ENCODE peak calls at places on chromosomes 5 and 9, in five cellular contexts. One of them, this sample, is unnamed.

GRCh38 chr5:143898381-143898780 is 86.4 kb downstream of the HMHB1 start:
- DNase-seq in EH: no peak
- DNase-seq in activated CD8-positive, alpha-beta memory T cell treated with anti-CD3 and anti-CD28 coated beads, Interleukin-2, amount 50 U/mL, for 48 hours: no peak
- DNase-seq in Panc1: no peak
- DNase-seq in T-helper 22 cell: no peak
- DNase-seq in this sample: no peak

GRCh38 chr5:131230406-131230805 is 33.4 kb upstream of the CDC42SE2 start:
- DNase-seq in EH: peak; percentile 12
- DNase-seq in activated CD8-positive, alpha-beta memory T cell treated with anti-CD3 and anti-CD28 coated beads, Interleukin-2, amount 50 U/mL, for 48 hours: no peak
- DNase-seq in Panc1: no peak
- DNase-seq in T-helper 22 cell: no peak
- DNase-seq in this sample: no peak

GRCh38 chr5:96226941-96227552 is 206.0 kb downstream of the PCSK1 start:
- DNase-seq in EH: peak; percentile 98
- DNase-seq in activated CD8-positive, alpha-beta memory T cell treated with anti-CD3 and anti-CD28 coated beads, Interleukin-2, amount 50 U/mL, for 48 hours: no peak
- DNase-seq in Panc1: no peak
- DNase-seq in T-helper 22 cell: no peak
- DNase-seq in this sample: no peak

GRCh38 chr5:150175536-150175935 is 9.0 kb downstream of the CDX1 start:
- DNase-seq in EH: peak; percentile 65
- DNase-seq in activated CD8-positive, alpha-beta memory T cell treated with anti-CD3 and anti-CD28 coated beads, Interleukin-2, amount 50 U/mL, for 48 hours: no peak
- DNase-seq in Panc1: no peak
- DNase-seq in T-helper 22 cell: no peak
- DNase-seq in this sample: no peak

GRCh38 chr5:11387382-11387781 is 516.9 kb downstream of the CTNND2 start:
- DNase-seq in EH: no peak
- DNase-seq in activated CD8-positive, alpha-beta memory T cell treated with anti-CD3 and anti-CD28 coated beads, Interleukin-2, amount 50 U/mL, for 48 hours: no peak
- DNase-seq in Panc1: no peak
- DNase-seq in T-helper 22 cell: no peak
- DNase-seq in this sample: no peak

GRCh38 chr5:137291436-137291835 is 207.7 kb downstream of the SPOCK1 start:
- DNase-seq in EH: no peak
- DNase-seq in activated CD8-positive, alpha-beta memory T cell treated with anti-CD3 and anti-CD28 coated beads, Interleukin-2, amount 50 U/mL, for 48 hours: no peak
- DNase-seq in Panc1: no peak
- DNase-seq in T-helper 22 cell: no peak
- DNase-seq in this sample: no peak

GRCh38 chr9:31745468-31745867 is 639.0 kb upstream of the ACO1 start:
- DNase-seq in EH: no peak
- DNase-seq in activated CD8-positive, alpha-beta memory T cell treated with anti-CD3 and anti-CD28 coated beads, Interleukin-2, amount 50 U/mL, for 48 hours: no peak
- DNase-seq in Panc1: no peak
- DNase-seq in T-helper 22 cell: no peak
- DNase-seq in this sample: no peak

GRCh38 chr9:132919609-132920268 is 24.7 kb downstream of the TSC1 start:
- DNase-seq in EH: no peak
- DNase-seq in activated CD8-positive, alpha-beta memory T cell treated with anti-CD3 and anti-CD28 coated beads, Interleukin-2, amount 50 U/mL, for 48 hours: no peak
- DNase-seq in Panc1: no peak
- DNase-seq in T-helper 22 cell: no peak
- DNase-seq in this sample: no peak

GRCh38 chr5:167993771-167994170 is 297.7 kb upstream of the WWC1 start:
- DNase-seq in EH: no peak
- DNase-seq in activated CD8-positive, alpha-beta memory T cell treated with anti-CD3 and anti-CD28 coated beads, Interleukin-2, amount 50 U/mL, for 48 hours: no peak
- DNase-seq in Panc1: no peak
- DNase-seq in T-helper 22 cell: no peak
- DNase-seq in this sample: no peak

GRCh38 chr9:129131300-129132145 is 20.3 kb downstream of the PTPA start:
- DNase-seq in EH: peak; percentile 70
- DNase-seq in activated CD8-positive, alpha-beta memory T cell treated with anti-CD3 and anti-CD28 coated beads, Interleukin-2, amount 50 U/mL, for 48 hours: peak; percentile 94
- DNase-seq in Panc1: no peak
- DNase-seq in T-helper 22 cell: peak; percentile 61
- DNase-seq in this sample: no peak

GRCh38 chr5:142674438-142675210 is 11.3 kb downstream of the FGF1 start:
- DNase-seq in EH: peak; percentile 87
- DNase-seq in activated CD8-positive, alpha-beta memory T cell treated with anti-CD3 and anti-CD28 coated beads, Interleukin-2, amount 50 U/mL, for 48 hours: no peak
- DNase-seq in Panc1: no peak
- DNase-seq in T-helper 22 cell: no peak
- DNase-seq in this sample: no peak

GRCh38 chr9:134189475-134190231 is 25.3 kb upstream of the RNU6ATAC start:
- DNase-seq in EH: no peak
- DNase-seq in activated CD8-positive, alpha-beta memory T cell treated with anti-CD3 and anti-CD28 coated beads, Interleukin-2, amount 50 U/mL, for 48 hours: no peak
- DNase-seq in Panc1: no peak
- DNase-seq in T-helper 22 cell: no peak
- DNase-seq in this sample: no peak

GRCh38 chr9:16341176-16341575 is 529.3 kb downstream of the BNC2 start:
- DNase-seq in EH: peak; percentile 71
- DNase-seq in activated CD8-positive, alpha-beta memory T cell treated with anti-CD3 and anti-CD28 coated beads, Interleukin-2, amount 50 U/mL, for 48 hours: no peak
- DNase-seq in Panc1: no peak
- DNase-seq in T-helper 22 cell: no peak
- DNase-seq in this sample: no peak

GRCh38 chr9:99105152-99106043 is 485 bp downstream of the TGFBR1 start:
- DNase-seq in EH: peak; percentile 88
- DNase-seq in activated CD8-positive, alpha-beta memory T cell treated with anti-CD3 and anti-CD28 coated beads, Interleukin-2, amount 50 U/mL, for 48 hours: peak; percentile 74
- DNase-seq in Panc1: no peak
- DNase-seq in T-helper 22 cell: peak; percentile 30
- DNase-seq in this sample: peak; percentile 25

GRCh38 chr9:86942352-86943222 is 4.7 kb downstream of the GAS1 start:
- DNase-seq in EH: no peak
- DNase-seq in activated CD8-positive, alpha-beta memory T cell treated with anti-CD3 and anti-CD28 coated beads, Interleukin-2, amount 50 U/mL, for 48 hours: no peak
- DNase-seq in Panc1: no peak
- DNase-seq in T-helper 22 cell: no peak
- DNase-seq in this sample: no peak

GRCh38 chr5:172931001-172931536 is 28.2 kb upstream of the RPL26L1 start:
- DNase-seq in EH: peak; percentile 91
- DNase-seq in activated CD8-positive, alpha-beta memory T cell treated with anti-CD3 and anti-CD28 coated beads, Interleukin-2, amount 50 U/mL, for 48 hours: no peak
- DNase-seq in Panc1: no peak
- DNase-seq in T-helper 22 cell: no peak
- DNase-seq in this sample: peak; percentile 81

GRCh38 chr5:68484307-68485068 is 268.9 kb downstream of the PIK3R1 start:
- DNase-seq in EH: peak; percentile 92
- DNase-seq in activated CD8-positive, alpha-beta memory T cell treated with anti-CD3 and anti-CD28 coated beads, Interleukin-2, amount 50 U/mL, for 48 hours: no peak
- DNase-seq in Panc1: no peak
- DNase-seq in T-helper 22 cell: no peak
- DNase-seq in this sample: no peak

GRCh38 chr9:88852794-88853193 is 138.5 kb upstream of the S1PR3 start:
- DNase-seq in EH: peak; percentile 98
- DNase-seq in activated CD8-positive, alpha-beta memory T cell treated with anti-CD3 and anti-CD28 coated beads, Interleukin-2, amount 50 U/mL, for 48 hours: no peak
- DNase-seq in Panc1: no peak
- DNase-seq in T-helper 22 cell: no peak
- DNase-seq in this sample: no peak

GRCh38 chr5:13569088-13569715 is 375.3 kb downstream of the DNAH5 start:
- DNase-seq in EH: no peak
- DNase-seq in activated CD8-positive, alpha-beta memory T cell treated with anti-CD3 and anti-CD28 coated beads, Interleukin-2, amount 50 U/mL, for 48 hours: no peak
- DNase-seq in Panc1: no peak
- DNase-seq in T-helper 22 cell: no peak
- DNase-seq in this sample: no peak

GRCh38 chr9:15786616-15787015 is 233.8 kb downstream of the CCDC171 start:
- DNase-seq in EH: no peak
- DNase-seq in activated CD8-positive, alpha-beta memory T cell treated with anti-CD3 and anti-CD28 coated beads, Interleukin-2, amount 50 U/mL, for 48 hours: no peak
- DNase-seq in Panc1: no peak
- DNase-seq in T-helper 22 cell: no peak
- DNase-seq in this sample: no peak

GRCh38 chr5:135239461-135240282 is 159.4 kb downstream of the MACROH2A1 start:
- DNase-seq in EH: peak; percentile 38
- DNase-seq in activated CD8-positive, alpha-beta memory T cell treated with anti-CD3 and anti-CD28 coated beads, Interleukin-2, amount 50 U/mL, for 48 hours: no peak
- DNase-seq in Panc1: no peak
- DNase-seq in T-helper 22 cell: no peak
- DNase-seq in this sample: no peak

GRCh38 chr5:17276445-17276844 is 59.0 kb downstream of the BASP1 start:
- DNase-seq in EH: no peak
- DNase-seq in activated CD8-positive, alpha-beta memory T cell treated with anti-CD3 and anti-CD28 coated beads, Interleukin-2, amount 50 U/mL, for 48 hours: no peak
- DNase-seq in Panc1: no peak
- DNase-seq in T-helper 22 cell: no peak
- DNase-seq in this sample: no peak

GRCh38 chr9:136178773-136179075 is 26.2 kb downstream of the LHX3 start:
- DNase-seq in EH: no peak
- DNase-seq in activated CD8-positive, alpha-beta memory T cell treated with anti-CD3 and anti-CD28 coated beads, Interleukin-2, amount 50 U/mL, for 48 hours: no peak
- DNase-seq in Panc1: no peak
- DNase-seq in T-helper 22 cell: no peak
- DNase-seq in this sample: no peak

GRCh38 chr9:136213733-136214132 is 8.8 kb upstream of the LHX3 start:
- DNase-seq in EH: no peak
- DNase-seq in activated CD8-positive, alpha-beta memory T cell treated with anti-CD3 and anti-CD28 coated beads, Interleukin-2, amount 50 U/mL, for 48 hours: no peak
- DNase-seq in Panc1: no peak
- DNase-seq in T-helper 22 cell: no peak
- DNase-seq in this sample: no peak